ENCODE peak calls at places on chromosome 16, in eight cellular contexts. N, W, X, J, B, C, A and P are unnamed samples.

GRCh38 chr16:56329887-56330286 is 95.5 kb downstream of the AMFR start:
- DNase-seq in N (no peak), W (no peak), X (no peak), J (no peak), B (no peak), C (no peak), A (no peak), P (no peak)

GRCh38 chr16:5024632-5025031 is 9.1 kb downstream of the NAGPA start:
- DNase-seq in N (no peak), W (peak; percentile 12), X (no peak), J (no peak), B (no peak), C (no peak), A (no peak), P (no peak)

GRCh38 chr16:85917959-85918358 is 19.0 kb downstream of the IRF8 start:
- DNase-seq in N (no peak), W (no peak), X (no peak), J (no peak), B (no peak), C (no peak), A (no peak), P (peak; percentile 64)

GRCh38 chr16:31063843-31064611 is 10.0 kb downstream of the ZNF668 start:
- DNase-seq in N (no peak), W (no peak), X (no peak), J (no peak), B (no peak), C (no peak), A (no peak), P (no peak)

GRCh38 chr16:48605518-48606110 is 4.4 kb downstream of the N4BP1 start:
- DNase-seq in N (no peak), W (no peak), X (no peak), J (no peak), B (no peak), C (no peak), A (no peak), P (no peak)

GRCh38 chr16:80743273-80743672 is 61.1 kb downstream of the CDYL2 start:
- DNase-seq in N (no peak), W (no peak), X (no peak), J (no peak), B (no peak), C (no peak), A (no peak), P (no peak)

GRCh38 chr16:75248142-75248535 is 3.3 kb downstream of the BCAR1 start:
- DNase-seq in N (no peak), W (no peak), X (peak; percentile 67), J (no peak), B (no peak), C (no peak), A (no peak), P (no peak)

GRCh38 chr16:69187891-69188451 is 1.0 kb downstream of the SNTB2 start:
- DNase-seq in N (no peak), W (peak; percentile 85), X (peak; percentile 66), J (peak; percentile 4), B (peak; percentile 3), C (peak; percentile 25), A (no peak), P (peak; percentile 54)

GRCh38 chr16:30923554-30924085 is at the start of gene FBXL19:
- DNase-seq in N (no peak), W (peak; percentile 31), X (no peak), J (peak; percentile 69), B (no peak), C (peak; percentile 21), A (no peak), P (no peak)

GRCh38 chr16:88330971-88331890 is 51.5 kb upstream of the ZNF469 start:
- DNase-seq in N (no peak), W (no peak), X (no peak), J (no peak), B (no peak), C (no peak), A (no peak), P (no peak)

GRCh38 chr16:73036074-73036826 is 11.7 kb downstream of the ZFHX3 start:
- DNase-seq in N (no peak), W (peak; percentile 77), X (peak; percentile 55), J (no peak), B (no peak), C (no peak), A (no peak), P (peak; percentile 76)

GRCh38 chr16:9139965-9140364 is 48.5 kb downstream of the HAPSTR1 start:
- DNase-seq in N (peak; percentile 55), W (peak; percentile 45), X (peak; percentile 56), J (peak; percentile 41), B (no peak), C (no peak), A (no peak), P (peak; percentile 46)

GRCh38 chr16:9134739-9135138 is 43.3 kb downstream of the HAPSTR1 start:
- DNase-seq in N (no peak), W (peak; percentile 79), X (peak; percentile 50), J (peak; percentile 60), B (peak; percentile 21), C (peak; percentile 41), A (no peak), P (peak; percentile 69)

GRCh38 chr16:610513-611381 is 20.0 kb upstream of the WFIKKN1 start:
- DNase-seq in N (no peak), W (peak; percentile 49), X (no peak), J (peak; percentile 75), B (peak; percentile 33), C (peak; percentile 58), A (no peak), P (peak; percentile 54)

GRCh38 chr16:54282202-54282922 is 4.2 kb downstream of the IRX3 start:
- DNase-seq in N (no peak), W (peak; percentile 82), X (no peak), J (peak; percentile 80), B (no peak), C (no peak), A (no peak), P (peak; percentile 75)

GRCh38 chr16:3020247-3020603 is at the start of gene TNFRSF12A:
- DNase-seq in N (no peak), W (peak; percentile 96), X (peak; percentile 78), J (peak; percentile 72), B (peak; percentile 31), C (peak; percentile 54), A (peak; percentile 9), P (peak; percentile 95)

GRCh38 chr16:89188064-89188441 is 12.3 kb downstream of the SLC22A31 start:
- DNase-seq in N (no peak), W (no peak), X (no peak), J (peak; percentile 9), B (no peak), C (no peak), A (no peak), P (no peak)

GRCh38 chr16:78524066-78524595 is 424.7 kb downstream of the WWOX start:
- DNase-seq in N (no peak), W (no peak), X (peak; percentile 56), J (no peak), B (no peak), C (no peak), A (no peak), P (no peak)

GRCh38 chr16:80887062-80887461 is 82.7 kb upstream of the CDYL2 start:
- DNase-seq in N (no peak), W (no peak), X (no peak), J (no peak), B (no peak), C (no peak), A (no peak), P (no peak)

GRCh38 chr16:11583889-11584565 is 2.7 kb downstream of the LITAF start:
- DNase-seq in N (no peak), W (no peak), X (peak; percentile 38), J (no peak), B (no peak), C (no peak), A (no peak), P (peak; percentile 61)

GRCh38 chr16:54655171-54655590 is 275.5 kb upstream of the IRX5 start:
- DNase-seq in N (no peak), W (peak; percentile 52), X (no peak), J (peak; percentile 60), B (no peak), C (no peak), A (no peak), P (no peak)

GRCh38 chr16:53091508-53092211 is 36.9 kb downstream of the CHD9 start:
- DNase-seq in N (no peak), W (peak; percentile 95), X (peak; percentile 66), J (no peak), B (no peak), C (no peak), A (peak; percentile 87), P (peak; percentile 54)

GRCh38 chr16:1781758-1782407 is 488 bp downstream of the SPSB3 start:
- DNase-seq in N (no peak), W (peak; percentile 53), X (peak; percentile 41), J (peak; percentile 36), B (no peak), C (peak; percentile 23), A (no peak), P (peak; percentile 67)

GRCh38 chr16:88368994-88369393 is 13.8 kb upstream of the ZNF469 start:
- DNase-seq in N (no peak), W (no peak), X (no peak), J (no peak), B (no peak), C (no peak), A (no peak), P (no peak)

GRCh38 chr16:23452572-23453337 is at the start of gene COG7:
- DNase-seq in N (peak; percentile 82), W (peak; percentile 96), X (peak; percentile 93), J (peak; percentile 89), B (peak; percentile 80), C (peak; percentile 74), A (peak; percentile 48), P (peak; percentile 84)

GRCh38 chr16:55495616-55496289 is 13.1 kb upstream of the LPCAT2 start:
- DNase-seq in N (no peak), W (peak; percentile 97), X (no peak), J (no peak), B (no peak), C (no peak), A (peak; percentile 70), P (no peak)

GRCh38 chr16:30925646-30926332 is 2.4 kb downstream of the FBXL19 start:
- DNase-seq in N (no peak), W (no peak), X (no peak), J (no peak), B (no peak), C (no peak), A (no peak), P (no peak)

GRCh38 chr16:11602321-11602720 is 15.6 kb upstream of the LITAF start:
- DNase-seq in N (no peak), W (no peak), X (no peak), J (no peak), B (no peak), C (no peak), A (no peak), P (no peak)

GRCh38 chr16:30570621-30571443 is 682 bp downstream of the ZNF688 start:
- DNase-seq in N (no peak), W (peak; percentile 62), X (peak; percentile 65), J (peak; percentile 49), B (no peak), C (no peak), A (no peak), P (peak; percentile 57)

GRCh38 chr16:52293209-52293608 is 253.7 kb downstream of the TOX3 start:
- DNase-seq in N (no peak), W (no peak), X (no peak), J (no peak), B (no peak), C (no peak), A (no peak), P (no peak)